ENCODE peak calls at places on chromosome 16, in four cellular contexts. One of them, this sample, is unnamed.

GRCh38 chr16:13351222-13351621 is 449.8 kb downstream of the SHISA9 start:
- DNase-seq in cardiac muscle cell: no peak
- DNase-seq in astrocyte of the cerebellum: no peak
- DNase-seq in endothelial cell of umbilical vein: no peak
- DNase-seq in this sample: no peak

GRCh38 chr16:57807968-57808528 is 5.8 kb upstream of the KIFC3 start:
- DNase-seq in cardiac muscle cell: peak
- DNase-seq in astrocyte of the cerebellum: peak
- DNase-seq in endothelial cell of umbilical vein: peak
- DNase-seq in this sample: peak

GRCh38 chr16:50428742-50429141 is 60.0 kb upstream of the BRD7 start:
- DNase-seq in cardiac muscle cell: no peak
- DNase-seq in astrocyte of the cerebellum: no peak
- DNase-seq in endothelial cell of umbilical vein: no peak
- DNase-seq in this sample: no peak

GRCh38 chr16:14186007-14186953 is 115.2 kb downstream of the MRTFB start:
- DNase-seq in cardiac muscle cell: peak
- DNase-seq in astrocyte of the cerebellum: peak
- DNase-seq in endothelial cell of umbilical vein: peak
- DNase-seq in this sample: no peak

GRCh38 chr16:670485-671352 is 2.8 kb downstream of the RHOT2 start:
- DNase-seq in cardiac muscle cell: no peak
- DNase-seq in astrocyte of the cerebellum: no peak
- DNase-seq in endothelial cell of umbilical vein: no peak
- DNase-seq in this sample: no peak

GRCh38 chr16:78045865-78046581 is 23.7 kb downstream of the CLEC3A start:
- DNase-seq in cardiac muscle cell: peak
- DNase-seq in astrocyte of the cerebellum: peak
- DNase-seq in endothelial cell of umbilical vein: peak
- DNase-seq in this sample: no peak

GRCh38 chr16:25010542-25010941 is 4.6 kb downstream of the ARHGAP17 start:
- DNase-seq in cardiac muscle cell: no peak
- DNase-seq in astrocyte of the cerebellum: no peak
- DNase-seq in endothelial cell of umbilical vein: no peak
- DNase-seq in this sample: no peak

GRCh38 chr16:76114681-76115080 is 162.5 kb upstream of the CNTNAP4 start:
- DNase-seq in cardiac muscle cell: no peak
- DNase-seq in astrocyte of the cerebellum: no peak
- DNase-seq in endothelial cell of umbilical vein: no peak
- DNase-seq in this sample: no peak

GRCh38 chr16:9072806-9073341 is 18.6 kb upstream of the HAPSTR1 start:
- DNase-seq in cardiac muscle cell: peak
- DNase-seq in astrocyte of the cerebellum: peak
- DNase-seq in endothelial cell of umbilical vein: no peak
- DNase-seq in this sample: no peak

GRCh38 chr16:72474511-72475123 is 302.7 kb upstream of the PMFBP1 start:
- DNase-seq in cardiac muscle cell: peak
- DNase-seq in astrocyte of the cerebellum: peak
- DNase-seq in endothelial cell of umbilical vein: peak
- DNase-seq in this sample: no peak
- TF ChIP-seq CTCF in cardiac muscle cell: no peak
- TF ChIP-seq CTCF in astrocyte of the cerebellum: no peak
- TF ChIP-seq CTCF in endothelial cell of umbilical vein: no peak
- TF ChIP-seq CTCF in this sample: no peak

GRCh38 chr16:48525201-48526057 is 84.6 kb downstream of the N4BP1 start:
- DNase-seq in cardiac muscle cell: no peak
- DNase-seq in astrocyte of the cerebellum: no peak
- DNase-seq in endothelial cell of umbilical vein: no peak
- DNase-seq in this sample: no peak

GRCh38 chr16:48524348-48525200 is 85.4 kb downstream of the N4BP1 start:
- DNase-seq in cardiac muscle cell: no peak
- DNase-seq in astrocyte of the cerebellum: no peak
- DNase-seq in endothelial cell of umbilical vein: no peak
- DNase-seq in this sample: no peak

GRCh38 chr16:48523415-48524204 is 86.4 kb downstream of the N4BP1 start:
- DNase-seq in cardiac muscle cell: no peak
- DNase-seq in astrocyte of the cerebellum: no peak
- DNase-seq in endothelial cell of umbilical vein: no peak
- DNase-seq in this sample: no peak

GRCh38 chr16:48526958-48527331 is 83.0 kb downstream of the N4BP1 start:
- DNase-seq in cardiac muscle cell: no peak
- DNase-seq in astrocyte of the cerebellum: no peak
- DNase-seq in endothelial cell of umbilical vein: no peak
- DNase-seq in this sample: no peak

GRCh38 chr16:48526058-48526957 is 83.7 kb downstream of the N4BP1 start:
- DNase-seq in cardiac muscle cell: no peak
- DNase-seq in astrocyte of the cerebellum: no peak
- DNase-seq in endothelial cell of umbilical vein: no peak
- DNase-seq in this sample: no peak
- TF ChIP-seq CTCF in cardiac muscle cell: no peak
- TF ChIP-seq CTCF in astrocyte of the cerebellum: peak
- TF ChIP-seq CTCF in endothelial cell of umbilical vein: no peak
- TF ChIP-seq CTCF in this sample: no peak

DNA sequence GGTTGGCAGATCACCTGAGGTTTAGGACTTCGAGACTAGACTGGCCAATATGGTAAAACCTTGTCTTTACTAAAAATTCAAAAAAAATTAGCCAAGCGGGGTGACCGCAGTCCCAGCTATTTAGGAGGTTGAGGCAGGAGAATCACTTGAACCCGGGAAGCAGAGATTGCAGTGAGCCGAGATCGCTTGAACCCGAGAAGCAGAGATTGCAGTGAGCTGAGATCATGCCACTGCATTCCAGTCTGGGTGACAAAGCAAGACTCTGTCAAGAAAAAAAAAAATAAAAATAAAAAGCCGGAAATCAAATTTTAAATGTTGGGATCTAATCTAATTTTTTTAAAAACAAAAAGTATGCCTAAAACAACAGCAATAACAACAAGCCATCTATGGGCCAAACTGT is 56.3 kb downstream of the ABCC1 start:
- DNase-seq in cardiac muscle cell: no peak
- DNase-seq in astrocyte of the cerebellum: no peak
- DNase-seq in endothelial cell of umbilical vein: no peak
- DNase-seq in this sample: no peak
- TF ChIP-seq CTCF in cardiac muscle cell: no peak
- TF ChIP-seq CTCF in astrocyte of the cerebellum: no peak
- TF ChIP-seq CTCF in endothelial cell of umbilical vein: no peak
- TF ChIP-seq CTCF in this sample: no peak

GRCh38 chr16:47142469-47143328 is 1.0 kb downstream of the NETO2 start:
- DNase-seq in cardiac muscle cell: peak
- DNase-seq in astrocyte of the cerebellum: peak
- DNase-seq in endothelial cell of umbilical vein: peak
- DNase-seq in this sample: no peak

GRCh38 chr16:47144559-47144877 is 773 bp upstream of the NETO2 start:
- DNase-seq in cardiac muscle cell: no peak
- DNase-seq in astrocyte of the cerebellum: no peak
- DNase-seq in endothelial cell of umbilical vein: no peak
- DNase-seq in this sample: no peak

GRCh38 chr16:47141773-47142468 is 1.8 kb downstream of the NETO2 start:
- DNase-seq in cardiac muscle cell: peak
- DNase-seq in astrocyte of the cerebellum: peak
- DNase-seq in endothelial cell of umbilical vein: peak
- DNase-seq in this sample: peak

GRCh38 chr16:47143677-47144558 is at the start of gene NETO2:
- DNase-seq in cardiac muscle cell: peak
- DNase-seq in astrocyte of the cerebellum: no peak
- DNase-seq in endothelial cell of umbilical vein: peak
- DNase-seq in this sample: no peak

GRCh38 chr16:47143329-47143676 is 442 bp downstream of the NETO2 start:
- DNase-seq in cardiac muscle cell: peak
- DNase-seq in astrocyte of the cerebellum: peak
- DNase-seq in endothelial cell of umbilical vein: peak
- DNase-seq in this sample: no peak
- TF ChIP-seq CTCF in cardiac muscle cell: peak
- TF ChIP-seq CTCF in astrocyte of the cerebellum: peak
- TF ChIP-seq CTCF in endothelial cell of umbilical vein: peak
- TF ChIP-seq CTCF in this sample: no peak

GRCh38 chr16:81553814-81554675 is 109.4 kb downstream of the CMIP start:
- DNase-seq in cardiac muscle cell: no peak
- DNase-seq in astrocyte of the cerebellum: no peak
- DNase-seq in endothelial cell of umbilical vein: peak
- DNase-seq in this sample: no peak
- TF ChIP-seq CTCF in cardiac muscle cell: no peak
- TF ChIP-seq CTCF in astrocyte of the cerebellum: no peak
- TF ChIP-seq CTCF in endothelial cell of umbilical vein: no peak
- TF ChIP-seq CTCF in this sample: no peak

DNA sequence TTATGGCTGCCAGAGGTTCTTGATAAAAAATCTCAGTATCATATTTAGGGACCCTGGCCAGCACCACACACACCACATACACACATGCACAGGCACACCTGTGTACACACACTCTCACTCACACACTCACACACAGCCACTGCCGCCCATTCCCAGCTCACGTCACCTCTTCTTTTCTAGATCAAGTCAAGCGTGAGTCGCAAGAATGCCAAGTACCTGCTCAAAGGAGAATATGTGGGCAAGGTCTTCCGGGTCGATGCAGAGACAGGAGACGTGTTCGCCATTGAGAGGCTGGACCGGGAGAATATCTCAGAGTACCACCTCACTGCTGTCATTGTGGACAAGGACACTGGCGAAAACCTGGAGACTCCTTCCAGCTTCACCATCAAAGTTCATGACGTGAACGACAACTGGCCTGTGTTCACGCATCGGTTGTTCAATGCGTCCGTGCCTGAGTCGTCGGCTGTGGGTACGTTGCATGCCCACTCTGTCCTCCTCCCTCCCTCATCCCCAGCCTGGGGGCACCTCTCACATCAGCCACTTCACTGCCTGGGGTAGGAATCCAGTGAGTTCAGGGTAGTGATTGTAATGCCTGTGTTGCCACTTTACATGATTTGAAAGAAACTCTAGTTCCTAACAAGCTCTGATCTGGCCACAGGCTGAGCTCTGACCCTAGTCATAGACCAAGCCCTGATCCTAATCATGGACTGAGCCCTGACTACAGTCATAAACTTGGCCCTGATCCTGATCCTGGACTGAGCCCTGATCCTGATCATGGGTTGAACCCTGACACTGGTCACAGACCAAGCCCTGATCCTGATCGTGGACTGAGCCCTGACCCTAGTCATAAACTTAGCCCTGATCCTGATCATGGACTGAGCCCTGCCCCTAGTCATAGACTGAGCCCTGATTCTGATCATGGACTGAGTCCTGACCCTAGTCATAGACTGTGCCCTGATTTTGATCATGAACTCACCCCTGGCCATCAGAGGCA is 20.4 kb downstream of the CDH5 start:
- DNase-seq in cardiac muscle cell: no peak
- DNase-seq in astrocyte of the cerebellum: no peak
- DNase-seq in endothelial cell of umbilical vein: no peak
- DNase-seq in this sample: no peak
- TF ChIP-seq CTCF in cardiac muscle cell: no peak
- TF ChIP-seq CTCF in astrocyte of the cerebellum: no peak
- TF ChIP-seq CTCF in endothelial cell of umbilical vein: no peak
- TF ChIP-seq CTCF in this sample: no peak

GRCh38 chr16:84183911-84184310 is 2.9 kb downstream of the TAF1C start:
- DNase-seq in cardiac muscle cell: no peak
- DNase-seq in astrocyte of the cerebellum: no peak
- DNase-seq in endothelial cell of umbilical vein: peak
- DNase-seq in this sample: no peak
- TF ChIP-seq CTCF in cardiac muscle cell: no peak
- TF ChIP-seq CTCF in astrocyte of the cerebellum: peak
- TF ChIP-seq CTCF in endothelial cell of umbilical vein: peak
- TF ChIP-seq CTCF in this sample: no peak

DNA sequence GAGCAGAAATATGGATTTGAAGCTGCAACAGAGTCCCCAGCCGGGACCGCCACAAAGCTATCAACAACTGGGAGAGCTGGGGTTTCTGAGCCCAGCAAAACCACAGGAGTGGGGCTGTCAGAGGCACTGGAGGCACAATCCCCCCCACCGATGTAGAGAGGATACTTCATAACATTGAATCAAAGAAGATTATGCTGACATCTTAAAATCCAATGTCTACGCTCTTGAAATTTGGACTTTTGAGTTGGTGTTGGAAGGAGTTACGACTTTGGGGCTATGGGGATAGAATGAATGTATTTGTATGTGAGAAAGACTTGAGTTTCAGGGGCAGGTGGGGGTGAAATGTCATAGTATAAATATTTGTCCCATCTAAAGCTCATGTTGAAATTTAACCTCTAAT is 1121.6 kb upstream of the CDH8 start:
- DNase-seq in cardiac muscle cell: no peak
- DNase-seq in astrocyte of the cerebellum: no peak
- DNase-seq in endothelial cell of umbilical vein: no peak
- DNase-seq in this sample: no peak
- TF ChIP-seq CTCF in cardiac muscle cell: no peak
- TF ChIP-seq CTCF in astrocyte of the cerebellum: no peak
- TF ChIP-seq CTCF in endothelial cell of umbilical vein: no peak
- TF ChIP-seq CTCF in this sample: no peak

GRCh38 chr16:70679653-70680494 is 6.0 kb downstream of the MTSS2 start:
- DNase-seq in cardiac muscle cell: peak
- DNase-seq in astrocyte of the cerebellum: no peak
- DNase-seq in endothelial cell of umbilical vein: no peak
- DNase-seq in this sample: no peak
- TF ChIP-seq CTCF in cardiac muscle cell: peak
- TF ChIP-seq CTCF in astrocyte of the cerebellum: peak
- TF ChIP-seq CTCF in endothelial cell of umbilical vein: peak
- TF ChIP-seq CTCF in this sample: no peak

This sample was measured in omental fat pad.